ENCODE peak calls at places on chromosomes 11 and 22, in six cellular contexts. One of them, this sample, is unnamed.

GRCh38 chr11:88739524-88739923 is 326.3 kb downstream of the GRM5 start:
- DNase-seq in NB4: peak
- DNase-seq in transverse colon: no peak
- DNase-seq in uterus: no peak
- DNase-seq in lower leg skin: no peak
- DNase-seq in heart left ventricle: no peak
- DNase-seq in this sample: no peak

GRCh38 chr11:93844568-93844967 is 5.8 kb downstream of the VSTM5 start:
- DNase-seq in transverse colon: no peak
- DNase-seq in NB4: no peak
- DNase-seq in lower leg skin: no peak
- DNase-seq in heart left ventricle: no peak
- DNase-seq in uterus: no peak
- DNase-seq in this sample: no peak

GRCh38 chr11:69718147-69718546 is 14.3 kb upstream of the FGF19 start:
- DNase-seq in transverse colon: no peak
- DNase-seq in heart left ventricle: peak
- DNase-seq in lower leg skin: no peak
- DNase-seq in NB4: peak
- DNase-seq in uterus: no peak
- DNase-seq in this sample: peak

GRCh38 chr11:126186031-126186698 is 25.3 kb downstream of the RPUSD4 start:
- DNase-seq in NB4: no peak
- DNase-seq in lower leg skin: no peak
- DNase-seq in transverse colon: no peak
- DNase-seq in uterus: peak
- DNase-seq in heart left ventricle: peak
- DNase-seq in this sample: peak

GRCh38 chr22:45678961-45679912 is 7.6 kb downstream of the ATXN10 start:
- DNase-seq in transverse colon: no peak
- DNase-seq in NB4: peak
- DNase-seq in uterus: no peak
- DNase-seq in lower leg skin: no peak
- DNase-seq in heart left ventricle: no peak
- DNase-seq in this sample: no peak

GRCh38 chr22:41106122-41106968 is 14.0 kb downstream of the EP300 start:
- DNase-seq in transverse colon: no peak
- DNase-seq in uterus: peak
- DNase-seq in heart left ventricle: no peak
- DNase-seq in lower leg skin: no peak
- DNase-seq in NB4: peak
- DNase-seq in this sample: no peak

GRCh38 chr11:68049509-68050370 is 10.9 kb downstream of the TCIRG1 start:
- DNase-seq in uterus: no peak
- DNase-seq in NB4: no peak
- DNase-seq in heart left ventricle: no peak
- DNase-seq in transverse colon: no peak
- DNase-seq in lower leg skin: no peak
- DNase-seq in this sample: no peak

GRCh38 chr11:6468712-6469495 is 4.8 kb downstream of the TRIM3 start:
- DNase-seq in transverse colon: peak
- DNase-seq in heart left ventricle: peak
- DNase-seq in uterus: peak
- DNase-seq in NB4: peak
- DNase-seq in lower leg skin: peak
- DNase-seq in this sample: peak

GRCh38 chr11:113874920-113875413 is 405 bp downstream of the USP28 start:
- DNase-seq in NB4: no peak
- DNase-seq in uterus: no peak
- DNase-seq in lower leg skin: no peak
- DNase-seq in transverse colon: no peak
- DNase-seq in heart left ventricle: no peak
- DNase-seq in this sample: no peak

GRCh38 chr11:12123799-12124198 is 13.4 kb downstream of the MICAL2 start:
- DNase-seq in uterus: no peak
- DNase-seq in NB4: no peak
- DNase-seq in transverse colon: no peak
- DNase-seq in heart left ventricle: no peak
- DNase-seq in lower leg skin: no peak
- DNase-seq in this sample: no peak

GRCh38 chr11:124209824-124210357 is 26.7 kb downstream of the OR10D3 start:
- DNase-seq in heart left ventricle: no peak
- DNase-seq in transverse colon: no peak
- DNase-seq in NB4: no peak
- DNase-seq in lower leg skin: no peak
- DNase-seq in uterus: no peak
- DNase-seq in this sample: no peak

GRCh38 chr11:126443120-126443519 is 87.6 kb downstream of the ST3GAL4 start:
- DNase-seq in lower leg skin: no peak
- DNase-seq in NB4: no peak
- DNase-seq in transverse colon: no peak
- DNase-seq in uterus: no peak
- DNase-seq in heart left ventricle: no peak
- DNase-seq in this sample: no peak

GRCh38 chr11:34274712-34275398 is 83.0 kb downstream of the ABTB2 start:
- DNase-seq in uterus: peak
- DNase-seq in NB4: no peak
- DNase-seq in transverse colon: peak
- DNase-seq in heart left ventricle: peak
- DNase-seq in lower leg skin: peak
- DNase-seq in this sample: peak

DNA sequence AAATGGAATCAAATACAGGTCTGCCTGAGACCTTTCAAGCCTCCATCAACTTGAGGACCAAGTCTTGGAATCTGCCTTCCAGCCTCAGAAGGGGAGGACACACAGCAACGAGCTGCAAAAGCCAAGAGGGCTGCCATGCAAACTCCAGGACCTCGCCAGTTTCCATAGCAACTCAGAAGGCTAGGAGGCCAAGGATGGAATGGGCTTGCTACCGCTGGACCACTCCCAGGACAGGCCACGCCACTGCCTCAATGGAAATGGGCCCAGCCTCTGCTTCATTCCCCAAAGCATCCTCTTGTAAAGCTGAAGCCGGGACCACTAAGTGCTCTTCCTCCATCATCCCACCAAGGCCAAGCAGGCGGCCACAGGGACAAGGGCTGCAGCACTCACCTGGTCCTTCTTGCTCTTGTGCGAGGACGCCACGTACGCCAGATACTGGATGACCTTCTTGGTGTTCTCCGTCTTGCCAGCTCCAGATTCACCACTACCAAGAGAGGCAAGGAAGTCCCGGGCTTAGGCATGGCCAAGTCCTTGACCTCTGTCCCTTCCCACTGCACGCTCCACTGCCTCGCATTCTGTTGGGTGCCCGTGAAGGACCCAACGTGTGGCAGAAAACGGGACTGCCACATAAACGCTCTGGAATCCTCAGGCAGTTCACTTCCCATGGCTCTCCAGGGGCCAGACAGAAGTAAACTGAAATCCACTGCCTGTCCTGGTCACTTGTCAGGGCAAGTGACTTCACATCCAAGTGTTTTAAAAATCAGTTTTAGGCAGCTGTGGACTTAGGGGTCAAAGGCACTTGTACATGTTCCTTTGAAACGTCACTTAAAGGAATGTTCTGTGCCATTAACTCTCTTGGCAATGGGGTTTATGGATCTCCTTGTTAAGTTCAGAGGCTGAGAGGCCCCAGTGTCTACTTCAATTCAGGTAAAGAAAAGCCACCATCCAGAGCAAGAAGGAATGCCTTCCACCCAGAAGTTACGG is 61.3 kb downstream of the MYH9 start:
- DNase-seq in lower leg skin: no peak
- DNase-seq in transverse colon: no peak
- DNase-seq in NB4: no peak
- DNase-seq in uterus: no peak
- DNase-seq in heart left ventricle: no peak
- DNase-seq in this sample: no peak
- TF ChIP-seq POLR2A in lower leg skin: no peak
- TF ChIP-seq POLR2A in transverse colon: no peak
- TF ChIP-seq POLR2A in NB4: no peak
- TF ChIP-seq POLR2A in uterus: peak
- TF ChIP-seq POLR2A in heart left ventricle: no peak
- TF ChIP-seq POLR2A in this sample: no peak

GRCh38 chr11:61871158-61871597 is 20.2 kb downstream of the FADS3 start:
- DNase-seq in uterus: peak
- DNase-seq in NB4: peak
- DNase-seq in heart left ventricle: peak
- DNase-seq in lower leg skin: peak
- DNase-seq in transverse colon: peak
- DNase-seq in this sample: peak
- H3K4me3 ChIP-seq in uterus: no peak
- H3K4me3 ChIP-seq in NB4: no peak
- H3K4me3 ChIP-seq in heart left ventricle: peak
- H3K4me3 ChIP-seq in lower leg skin: no peak
- H3K4me3 ChIP-seq in transverse colon: no peak
- H3K4me3 ChIP-seq in this sample: no peak

GRCh38 chr11:65423516-65424199 is 1.1 kb downstream of the NEAT1 start:
- DNase-seq in transverse colon: peak
- DNase-seq in heart left ventricle: no peak
- DNase-seq in NB4: peak
- DNase-seq in lower leg skin: no peak
- DNase-seq in uterus: no peak
- DNase-seq in this sample: peak

GRCh38 chr11:65422633-65423515 is at the start of gene NEAT1:
- DNase-seq in NB4: peak
- DNase-seq in heart left ventricle: peak
- DNase-seq in lower leg skin: peak
- DNase-seq in transverse colon: peak
- DNase-seq in uterus: peak
- DNase-seq in this sample: peak

GRCh38 chr11:65425971-65426838 is 3.6 kb downstream of the NEAT1 start:
- DNase-seq in heart left ventricle: no peak
- DNase-seq in NB4: peak
- DNase-seq in lower leg skin: no peak
- DNase-seq in transverse colon: peak
- DNase-seq in uterus: no peak
- DNase-seq in this sample: peak

GRCh38 chr11:65425105-65425970 is 2.7 kb downstream of the NEAT1 start:
- DNase-seq in NB4: peak
- DNase-seq in uterus: peak
- DNase-seq in transverse colon: peak
- DNase-seq in heart left ventricle: no peak
- DNase-seq in lower leg skin: no peak
- DNase-seq in this sample: peak

DNA sequence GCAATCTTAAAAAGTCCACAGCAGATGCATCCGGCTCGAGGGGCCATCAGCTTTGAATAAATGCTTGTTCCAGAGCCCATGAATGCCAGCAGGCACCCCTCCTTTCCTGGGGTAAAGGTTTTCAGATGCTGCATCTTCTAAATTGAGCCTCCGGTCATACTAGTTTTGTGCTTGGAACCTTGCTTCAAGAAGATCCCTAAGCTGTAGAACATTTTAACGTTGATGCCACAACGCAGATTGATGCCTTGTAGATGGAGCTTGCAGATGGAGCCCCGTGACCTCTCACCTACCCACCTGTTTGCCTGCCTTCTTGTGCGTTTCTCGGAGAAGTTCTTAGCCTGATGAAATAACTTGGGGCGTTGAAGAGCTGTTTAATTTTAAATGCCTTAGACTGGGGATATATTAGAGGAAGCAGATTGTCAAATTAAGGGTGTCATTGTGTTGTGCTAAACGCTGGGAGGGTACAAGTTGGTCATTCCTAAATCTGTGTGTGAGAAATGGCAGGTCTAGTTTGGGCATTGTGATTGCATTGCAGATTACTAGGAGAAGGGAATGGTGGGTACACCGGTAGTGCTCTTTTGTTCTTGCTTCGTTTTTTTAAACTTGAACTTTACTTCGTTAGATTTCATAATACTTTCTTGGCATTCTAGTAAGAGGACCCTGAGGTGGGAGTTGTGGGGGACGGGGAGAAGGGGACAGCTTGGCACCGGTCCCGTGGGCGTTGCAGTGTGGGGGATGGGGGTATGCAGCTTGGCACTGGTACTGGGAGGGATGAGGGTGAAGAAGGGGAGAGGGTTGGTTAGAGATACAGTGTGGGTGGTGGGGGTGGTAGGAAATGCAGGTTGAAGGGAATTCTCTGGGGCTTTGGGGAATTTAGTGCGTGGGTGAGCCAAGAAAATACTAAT is 1.9 kb downstream of the NEAT1 start:
- DNase-seq in transverse colon: peak
- DNase-seq in uterus: peak
- DNase-seq in NB4: peak
- DNase-seq in lower leg skin: no peak
- DNase-seq in heart left ventricle: no peak
- DNase-seq in this sample: peak
- TF ChIP-seq POLR2A in transverse colon: peak
- TF ChIP-seq POLR2A in uterus: peak
- TF ChIP-seq POLR2A in NB4: peak
- TF ChIP-seq POLR2A in lower leg skin: no peak
- TF ChIP-seq POLR2A in heart left ventricle: peak
- TF ChIP-seq POLR2A in this sample: no peak

GRCh38 chr11:57461841-57462489 is 1.6 kb downstream of the RTN4RL2 start:
- DNase-seq in heart left ventricle: no peak
- DNase-seq in uterus: no peak
- DNase-seq in transverse colon: no peak
- DNase-seq in NB4: no peak
- DNase-seq in lower leg skin: no peak
- DNase-seq in this sample: no peak

GRCh38 chr11:57460756-57461749 is 725 bp downstream of the RTN4RL2 start:
- DNase-seq in uterus: no peak
- DNase-seq in transverse colon: no peak
- DNase-seq in heart left ventricle: no peak
- DNase-seq in NB4: no peak
- DNase-seq in lower leg skin: no peak
- DNase-seq in this sample: no peak

GRCh38 chr11:57459112-57460016 is 964 bp upstream of the RTN4RL2 start:
- DNase-seq in NB4: peak
- DNase-seq in uterus: no peak
- DNase-seq in lower leg skin: no peak
- DNase-seq in transverse colon: no peak
- DNase-seq in heart left ventricle: no peak
- DNase-seq in this sample: no peak

GRCh38 chr11:57458410-57459111 is 1.8 kb upstream of the RTN4RL2 start:
- DNase-seq in heart left ventricle: peak
- DNase-seq in lower leg skin: no peak
- DNase-seq in uterus: peak
- DNase-seq in transverse colon: peak
- DNase-seq in NB4: peak
- DNase-seq in this sample: peak

DNA sequence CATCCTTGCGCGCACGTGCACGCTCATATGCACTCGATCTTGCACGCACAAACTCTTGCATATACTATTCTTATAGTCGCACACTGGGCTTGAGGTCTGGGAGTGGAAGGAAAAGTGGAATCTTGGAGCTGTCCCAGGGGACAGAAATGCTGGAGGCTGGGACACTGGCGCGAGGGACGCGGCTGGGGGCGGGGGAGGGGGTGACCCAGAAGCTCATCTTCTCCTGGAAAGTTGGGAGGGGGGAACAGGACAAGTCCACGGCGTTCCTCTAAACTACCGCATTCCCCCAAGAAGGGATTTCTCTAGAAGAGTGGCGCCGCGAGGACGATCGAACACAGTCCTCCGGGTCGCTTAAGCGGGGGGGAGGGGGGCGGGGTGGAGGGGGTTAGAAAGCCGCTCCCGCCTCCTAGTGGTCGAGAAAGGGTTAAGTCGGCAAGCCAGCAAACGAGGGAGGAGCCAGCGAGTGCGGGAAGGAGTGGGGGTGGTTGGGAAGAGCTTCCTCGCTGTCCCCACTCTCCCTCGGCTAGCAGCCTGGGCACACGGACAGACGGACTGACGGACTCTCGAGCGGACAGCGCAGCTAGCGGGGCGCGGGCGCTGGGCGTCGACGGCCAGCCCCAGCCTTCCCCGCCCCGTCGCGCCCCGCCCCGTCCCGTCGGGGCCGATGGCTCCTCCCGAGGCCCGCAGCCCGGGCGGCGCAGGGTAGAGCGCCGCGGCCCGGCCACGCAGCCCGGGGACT is at the start of gene RTN4RL2:
- DNase-seq in heart left ventricle: peak
- DNase-seq in lower leg skin: no peak
- DNase-seq in NB4: peak
- DNase-seq in uterus: peak
- DNase-seq in transverse colon: no peak
- DNase-seq in this sample: peak
- H3K4me3 ChIP-seq in heart left ventricle: peak
- H3K4me3 ChIP-seq in lower leg skin: peak
- H3K4me3 ChIP-seq in NB4: peak
- H3K4me3 ChIP-seq in uterus: no peak
- H3K4me3 ChIP-seq in transverse colon: peak
- H3K4me3 ChIP-seq in this sample: peak

This sample was measured in testis.